ENCODE peak calls at places on chromosomes 4 and X, in ten cellular contexts. L is immature natural killer cell, Q is EL, R is OCI-LY7, A is GM18507, D is glomerular endothelial cell, B is NCI-H460, C is tibial artery, T is NCI-H1092, G is lower leg skin. M is an unnamed sample.

GRCh38 chr4:13821522-13821921 is 194.0 kb upstream of the BOD1L1 start:
- DNase-seq in Q (no peak), B (no peak), T (no peak), C (no peak), R (no peak), G (no peak), D (no peak), L (no peak), A (no peak), M (no peak)

GRCh38 chrX:109344666-109345065 is 137.2 kb downstream of the GUCY2F start:
- DNase-seq in L (no peak), C (no peak), R (no peak), Q (peak), B (no peak), G (no peak), A (no peak), D (no peak), T (no peak), M (no peak)

GRCh38 chr4:25320374-25321172 is 8.0 kb downstream of the ZCCHC4 start:
- DNase-seq in G (no peak), T (no peak), B (no peak), R (no peak), Q (peak), A (no peak), L (no peak), D (no peak), C (no peak), M (no peak)

GRCh38 chrX:53767544-53767943 is 81.0 kb upstream of the HUWE1 start:
- DNase-seq in T (no peak), B (no peak), G (no peak), C (no peak), A (no peak), R (no peak), L (no peak), D (no peak), Q (no peak), M (no peak)

GRCh38 chr4:128958194-128958593 is 135.1 kb downstream of the SCLT1 start:
- DNase-seq in G (no peak), L (no peak), D (no peak), A (no peak), B (no peak), Q (no peak), R (peak), T (no peak), C (no peak), M (no peak)

GRCh38 chrX:119273807-119274192 is 37.7 kb downstream of the PGRMC1 start:
- DNase-seq in Q (no peak), D (no peak), L (no peak), C (no peak), G (no peak), R (no peak), A (no peak), B (no peak), T (no peak), M (no peak)

GRCh38 chrX:2552621-2553297 is 52.0 kb upstream of the DHRSX start:
- DNase-seq in A (no peak), L (no peak), Q (peak), T (no peak), D (no peak), B (no peak), R (no peak), G (no peak), C (no peak), M (no peak)

GRCh38 chrX:55783723-55784122 is 66.2 kb downstream of the RRAGB start:
- DNase-seq in C (no peak), L (no peak), R (no peak), G (no peak), A (no peak), D (no peak), B (no peak), Q (peak), T (no peak), M (no peak)

GRCh38 chr4:78902313-78902712 is 36.9 kb downstream of the PAQR3 start:
- DNase-seq in A (no peak), Q (no peak), B (no peak), C (no peak), T (no peak), D (no peak), G (no peak), R (no peak), L (no peak), M (no peak)

GRCh38 chr4:153131478-153132069 is 72.7 kb upstream of the TRIM2 start:
- DNase-seq in A (no peak), Q (no peak), R (no peak), T (no peak), L (no peak), D (no peak), G (no peak), B (no peak), C (no peak), M (no peak)

GRCh38 chr4:149638073-149638472 is 177.6 kb downstream of the IQCM start:
- DNase-seq in D (no peak), L (no peak), B (no peak), A (no peak), G (no peak), C (no peak), T (no peak), Q (peak), R (no peak), M (no peak)

GRCh38 chr4:48546336-48546735 is 56.3 kb downstream of the ZAR1 start:
- DNase-seq in A (no peak), C (no peak), D (no peak), L (no peak), Q (peak), G (no peak), B (peak), T (no peak), R (peak), M (peak)

GRCh38 chrX:141176586-141177451 is at the start of gene LDOC1:
- DNase-seq in C (peak), L (peak), Q (peak), B (peak), R (no peak), T (peak), A (no peak), D (no peak), G (peak), M (peak)

GRCh38 chrX:18036394-18036793 is 175.3 kb upstream of the RAI2 start:
- DNase-seq in T (no peak), D (no peak), G (no peak), C (no peak), A (no peak), B (no peak), R (no peak), Q (no peak), L (no peak), M (no peak)

GRCh38 chrX:83845397-83845796 is 15.5 kb upstream of the CYLC1 start:
- DNase-seq in B (peak), R (peak), G (no peak), L (peak), T (peak), A (no peak), D (peak), C (no peak), Q (peak), M (peak)

GRCh38 chrX:84729809-84730208 is 227.6 kb upstream of the HDX start:
- DNase-seq in R (peak), C (peak), T (peak), B (peak), D (no peak), A (no peak), G (no peak), L (no peak), Q (peak), M (peak)

GRCh38 chrX:83419030-83419792 is 88.9 kb upstream of the POU3F4 start:
- DNase-seq in G (no peak), T (no peak), C (no peak), Q (no peak), R (no peak), B (no peak), L (no peak), A (no peak), D (no peak), M (no peak)

GRCh38 chr4:13891544-13891939 is 264.0 kb upstream of the BOD1L1 start:
- DNase-seq in G (no peak), Q (peak), A (no peak), T (no peak), R (no peak), L (no peak), C (no peak), D (no peak), B (no peak), M (no peak)

GRCh38 chr4:40601641-40602040 is 28.0 kb downstream of the RBM47 start:
- DNase-seq in R (no peak), L (no peak), D (no peak), B (no peak), C (no peak), T (no peak), A (no peak), Q (no peak), G (no peak), M (no peak)

GRCh38 chr4:121155893-121156292 is 8.2 kb downstream of the TNIP3 start:
- DNase-seq in G (no peak), C (no peak), D (peak), B (peak), L (no peak), T (no peak), A (no peak), R (no peak), Q (peak), M (no peak)

GRCh38 chr4:65535128-65535527 is 135.2 kb downstream of the EPHA5 start:
- DNase-seq in B (peak), G (no peak), R (no peak), L (no peak), C (no peak), D (no peak), Q (no peak), T (no peak), A (no peak), M (no peak)

GRCh38 chr4:10106421-10107039 is 10.1 kb downstream of the WDR1 start:
- DNase-seq in L (peak), D (peak), T (no peak), B (peak), Q (peak), G (peak), C (peak), R (no peak), A (no peak), M (no peak)

GRCh38 chr4:184891765-184892164 is 66.0 kb upstream of the ACSL1 start:
- DNase-seq in G (no peak), A (no peak), L (no peak), D (no peak), T (no peak), R (no peak), B (no peak), Q (no peak), C (no peak), M (no peak)

GRCh38 chr4:4430492-4431195 is 43.7 kb downstream of the NSG1 start:
- DNase-seq in L (peak), C (no peak), Q (peak), R (peak), A (peak), T (no peak), D (peak), G (no peak), B (peak), M (no peak)

GRCh38 chr4:535181-535923 is 36.3 kb downstream of the PIGG start:
- DNase-seq in Q (no peak), A (no peak), G (peak), L (no peak), B (no peak), D (no peak), R (no peak), C (no peak), T (no peak), M (no peak)

GRCh38 chr4:128516568-128516967 is 229.0 kb upstream of the PGRMC2 start:
- DNase-seq in G (no peak), T (no peak), D (no peak), Q (peak), B (no peak), A (no peak), C (no peak), R (no peak), L (no peak), M (no peak)

GRCh38 chr4:71188197-71188625 is 150.6 kb upstream of the SLC4A4 start:
- DNase-seq in A (no peak), L (no peak), T (no peak), Q (peak), G (no peak), D (no peak), R (no peak), C (no peak), B (no peak), M (no peak)

GRCh38 chr4:106898621-106899230 is 137.4 kb downstream of the DKK2 start:
- DNase-seq in A (no peak), D (peak), B (peak), C (no peak), Q (peak), T (no peak), G (no peak), R (peak), L (no peak), M (no peak)

GRCh38 chrX:40685352-40685918 is 38.1 kb upstream of the CXorf38 start:
- DNase-seq in L (no peak), T (no peak), C (no peak), D (no peak), B (no peak), R (no peak), A (no peak), Q (no peak), G (no peak), M (no peak)

M was measured in NCI-H2107.